ENCODE peak calls at places on chromosomes 4 and X, in six cellular contexts. M is endodermal cell; W is PC-9; D is CD8-positive, alpha-beta memory T cell; Q is A549; Z is psoas muscle. T is an unnamed sample.

GRCh38 chr4:187124311-187124710 is 400.7 kb upstream of the FAT1 start:
- DNase-seq in M (no peak), W (no peak), D (no peak), Q (no peak), Z (no peak), T (no peak)

GRCh38 chr4:105544517-105544916 is 7.9 kb upstream of the ARHGEF38 start:
- DNase-seq in M (no peak), W (no peak), D (no peak), Q (no peak), Z (no peak), T (no peak)

GRCh38 chr4:166622425-166622977 is 611.8 kb downstream of the SPOCK3 start:
- DNase-seq in M (no peak), W (no peak), D (no peak), Q (no peak), Z (no peak), T (no peak)

GRCh38 chrX:75746891-75747639 is 38.0 kb downstream of the MAGEE2 start:
- DNase-seq in M (peak; percentile 70), W (no peak), D (peak; percentile 3), Q (peak; percentile 4), Z (peak; percentile 19), T (peak; percentile 65)

GRCh38 chr4:180052629-180053028 is 2190.6 kb upstream of the TENM3 start:
- DNase-seq in M (no peak), W (no peak), D (no peak), Q (no peak), Z (no peak), T (no peak)

GRCh38 chr4:175273995-175274753 is 356.0 kb downstream of the ADAM29 start:
- DNase-seq in M (no peak), W (no peak), D (no peak), Q (no peak), Z (no peak), T (no peak)

GRCh38 chrX:3651272-3651671 is 62.2 kb downstream of the PRKX start:
- DNase-seq in M (no peak), W (no peak), D (no peak), Q (no peak), Z (no peak), T (no peak)

GRCh38 chr4:80266902-80267380 is 477 bp downstream of the FGF5 start:
- DNase-seq in M (no peak), W (no peak), D (no peak), Q (no peak), Z (no peak), T (no peak)

GRCh38 chrX:86171366-86171765 is 23.1 kb downstream of the DACH2 start:
- DNase-seq in M (peak; percentile 67), W (no peak), D (no peak), Q (no peak), Z (no peak), T (no peak)

GRCh38 chrX:69386681-69387080 is 117.4 kb upstream of the NALF2 start:
- DNase-seq in M (no peak), W (no peak), D (no peak), Q (no peak), Z (no peak), T (no peak)

GRCh38 chr4:186144596-186145569 is 40.4 kb downstream of the FAM149A start:
- DNase-seq in M (peak; percentile 91), W (no peak), D (no peak), Q (peak; percentile 13), Z (peak; percentile 71), T (peak; percentile 90)

GRCh38 chr4:146245246-146245645 is 30.9 kb downstream of the REELD1 start:
- DNase-seq in M (no peak), W (peak; percentile 39), D (no peak), Q (no peak), Z (no peak), T (no peak)

GRCh38 chr4:49000806-49001205 is 14.7 kb downstream of the CWH43 start:
- DNase-seq in M (no peak), W (no peak), D (no peak), Q (no peak), Z (no peak), T (no peak)

GRCh38 chrX:151004085-151004484 is 20.9 kb downstream of the HMGB3 start:
- DNase-seq in M (no peak), W (no peak), D (no peak), Q (no peak), Z (no peak), T (no peak)

GRCh38 chr4:87121332-87122065 is 98.9 kb downstream of the KLHL8 start:
- DNase-seq in M (no peak), W (no peak), D (no peak), Q (no peak), Z (no peak), T (no peak)

GRCh38 chr4:118765399-118765798 is 70.5 kb downstream of the SEC24D start:
- DNase-seq in M (no peak), W (peak; percentile 52), D (no peak), Q (peak; percentile 17), Z (no peak), T (no peak)

GRCh38 chr4:104421576-104421975 is 73.1 kb downstream of the CXXC4 start:
- DNase-seq in M (peak; percentile 61), W (no peak), D (no peak), Q (no peak), Z (no peak), T (no peak)

GRCh38 chrX:140507982-140508305 is 3.1 kb upstream of the SOX3 start:
- DNase-seq in M (peak; percentile 93), W (no peak), D (no peak), Q (no peak), Z (no peak), T (no peak)

DNA sequence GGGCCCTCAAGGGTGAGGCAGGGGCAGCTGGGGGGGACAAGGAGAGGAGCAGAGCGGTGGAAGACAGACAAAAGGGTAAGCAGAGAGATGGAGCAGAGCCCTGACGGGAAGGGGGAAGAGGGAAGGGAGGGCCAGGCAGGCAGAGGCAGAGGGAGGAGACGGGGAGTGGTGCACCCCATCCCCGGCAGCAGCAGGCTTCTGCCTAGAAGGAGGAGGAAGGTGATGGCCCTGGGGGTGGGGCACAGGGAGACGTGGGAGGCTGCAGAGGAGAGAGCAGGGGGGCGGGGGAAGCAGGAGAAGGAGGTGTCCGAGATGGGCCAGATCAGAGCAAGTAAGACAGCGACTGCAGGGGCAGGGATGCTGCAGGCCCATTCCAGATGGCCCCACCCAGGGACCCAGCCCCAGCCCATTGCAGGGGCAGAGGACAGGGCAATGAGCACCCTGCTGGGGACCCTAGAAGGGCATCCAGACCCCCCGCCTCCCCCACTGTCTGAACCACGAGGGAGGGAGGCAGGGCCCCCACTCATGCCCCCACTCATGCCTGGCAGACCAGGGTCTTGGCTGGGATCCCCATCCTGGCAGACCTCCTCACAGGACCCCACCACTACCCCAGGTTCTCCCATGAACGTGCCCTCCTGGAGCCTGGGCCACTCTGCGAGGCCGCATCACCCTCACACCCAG is 2.7 kb downstream of the L1CAM start:
- DNase-seq in M (no peak), W (no peak), D (no peak), Q (no peak), Z (no peak), T (peak; percentile 55)
- H3K4me3 ChIP-seq in M (no peak overlapping the region), W (no peak overlapping the region), D (no peak overlapping the region), Q (no peak overlapping the region), Z (no peak overlapping the region), T (no peak overlapping the region)

DNA sequence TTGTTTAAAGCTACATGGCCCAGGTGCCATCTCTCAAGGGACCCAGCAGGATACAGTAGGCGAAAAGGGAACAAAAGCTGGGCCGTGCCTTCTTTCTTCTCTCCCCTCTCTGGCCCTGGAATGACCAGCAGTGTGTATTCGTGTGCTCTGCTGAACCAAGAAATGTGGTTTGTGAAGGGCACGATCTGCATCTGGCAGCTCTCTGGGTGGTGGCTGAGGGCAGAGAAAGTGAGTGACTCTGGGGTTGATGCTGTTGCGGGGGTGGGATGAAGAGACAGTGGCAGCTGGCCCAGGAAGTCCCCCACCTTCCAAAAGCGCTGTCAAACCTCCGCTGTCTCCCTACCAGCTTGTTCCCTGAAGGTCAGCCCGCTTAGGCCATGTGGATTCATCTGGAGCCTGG is 88.3 kb downstream of the CLDN34 start:
- DNase-seq in M (no peak), W (no peak), D (no peak), Q (no peak), Z (no peak), T (no peak)
- H3K4me1 ChIP-seq in M (no peaks in the 10 kb centered on the region), W (no peaks in the 10 kb centered on the region), D (no peaks in the 10 kb centered on the region), Q (peaks cover 13% of the 10 kb centered on the region), Z (peaks cover 15% of the 10 kb centered on the region), T (no peaks in the 10 kb centered on the region)

GRCh38 chrX:41110801-41111625 is 25.8 kb downstream of the USP9X start:
- DNase-seq in M (peak; percentile 69), W (no peak), D (no peak), Q (no peak), Z (no peak), T (no peak)

GRCh38 chrX:41108684-41109205 is 23.5 kb downstream of the USP9X start:
- DNase-seq in M (peak; percentile 76), W (no peak), D (no peak), Q (no peak), Z (no peak), T (no peak)

GRCh38 chrX:41105005-41105404 is 19.8 kb downstream of the USP9X start:
- DNase-seq in M (no peak), W (no peak), D (no peak), Q (no peak), Z (no peak), T (no peak)

GRCh38 chrX:41108007-41108683 is 22.9 kb downstream of the USP9X start:
- DNase-seq in M (no peak), W (no peak), D (no peak), Q (no peak), Z (no peak), T (no peak)
- H3K4me3 ChIP-seq in M (peak overlapping the region; percentile 45), W (no peak overlapping the region), D (no peak overlapping the region), Q (no peak overlapping the region), Z (no peak overlapping the region), T (no peak overlapping the region)

GRCh38 chr4:120723986-120724385 is 198.5 kb downstream of the PRDM5 start:
- DNase-seq in M (no peak), W (no peak), D (no peak), Q (no peak), Z (no peak), T (no peak)

GRCh38 chr4:120718979-120719566 is 203.5 kb downstream of the PRDM5 start:
- DNase-seq in M (no peak), W (no peak), D (no peak), Q (no peak), Z (peak; percentile 12), T (no peak)

GRCh38 chr4:120723105-120723504 is 199.4 kb downstream of the PRDM5 start:
- DNase-seq in M (no peak), W (no peak), D (no peak), Q (no peak), Z (no peak), T (no peak)

GRCh38 chr4:120722655-120723054 is 199.9 kb downstream of the PRDM5 start:
- DNase-seq in M (no peak), W (no peak), D (no peak), Q (no peak), Z (no peak), T (no peak)

DNA sequence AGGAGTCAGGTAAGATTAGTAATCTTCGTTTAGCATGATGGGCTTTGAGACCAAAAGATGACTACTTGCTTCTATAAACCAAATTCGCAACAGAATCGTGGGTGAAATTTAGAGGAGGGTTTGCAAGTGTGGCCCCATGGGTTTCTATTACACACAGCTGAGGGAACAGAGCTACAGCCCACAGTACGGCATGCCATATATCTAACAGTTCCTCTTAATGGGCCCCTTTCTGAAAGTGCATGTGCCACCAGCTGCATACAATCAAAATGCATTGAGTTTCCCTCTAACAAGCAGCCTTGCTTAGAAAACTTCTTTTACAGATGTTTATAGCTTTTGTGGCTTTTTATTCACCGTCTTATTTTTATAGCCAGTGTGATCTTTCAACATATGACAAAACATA is 202.2 kb downstream of the PRDM5 start:
- DNase-seq in M (no peak), W (no peak), D (no peak), Q (no peak), Z (no peak), T (no peak)
- H3K4me1 ChIP-seq in M (no peaks in the 10 kb centered on the region), W (no peaks in the 10 kb centered on the region), D (no peaks in the 10 kb centered on the region), Q (no peaks in the 10 kb centered on the region), Z (no peaks in the 10 kb centered on the region), T (no peaks in the 10 kb centered on the region)

T was measured in kidney.